ENCODE peak calls at places on chromosomes 11 and 22, in ten cellular contexts. One of them, this sample, is unnamed.

GRCh38 chr11:86245369-86246292 is 1.1 kb downstream of the EED start:
- DNase-seq in neuronal stem cell: peak; percentile 17
- DNase-seq in KG1: peak; percentile 75
- DNase-seq in PC-3: no peak
- DNase-seq in T-cell: no peak
- DNase-seq in WTC11: no peak
- DNase-seq in activated T-helper 1 cell treated with Interleukin-2 at 50 U/mL for 16 hours: no peak
- DNase-seq in stimulated activated CD8-positive, alpha-beta memory T cell treated with anti-CD3 and anti-CD28 coated beads, Interleukin-4, amount 100 ng/mL, for 1 hour: no peak
- DNase-seq in adipocyte: peak; percentile 60
- DNase-seq in HuH-7: peak; percentile 14
- DNase-seq in this sample: no peak

GRCh38 chr11:117851091-117851490 is 25.4 kb downstream of the FXYD6 start:
- DNase-seq in neuronal stem cell: no peak
- DNase-seq in KG1: no peak
- DNase-seq in PC-3: no peak
- DNase-seq in T-cell: no peak
- DNase-seq in WTC11: no peak
- DNase-seq in activated T-helper 1 cell treated with Interleukin-2 at 50 U/mL for 16 hours: no peak
- DNase-seq in stimulated activated CD8-positive, alpha-beta memory T cell treated with anti-CD3 and anti-CD28 coated beads, Interleukin-4, amount 100 ng/mL, for 1 hour: no peak
- DNase-seq in adipocyte: no peak
- DNase-seq in HuH-7: no peak
- DNase-seq in this sample: no peak

GRCh38 chr11:66157182-66157864 is 87.3 kb downstream of the PACS1 start:
- DNase-seq in neuronal stem cell: no peak
- DNase-seq in KG1: no peak
- DNase-seq in PC-3: peak; percentile 59
- DNase-seq in T-cell: no peak
- DNase-seq in WTC11: no peak
- DNase-seq in activated T-helper 1 cell treated with Interleukin-2 at 50 U/mL for 16 hours: no peak
- DNase-seq in stimulated activated CD8-positive, alpha-beta memory T cell treated with anti-CD3 and anti-CD28 coated beads, Interleukin-4, amount 100 ng/mL, for 1 hour: no peak
- DNase-seq in adipocyte: peak; percentile 17
- DNase-seq in HuH-7: no peak
- DNase-seq in this sample: no peak

GRCh38 chr11:88206746-88207145 is 31.5 kb upstream of the RAB38 start:
- DNase-seq in neuronal stem cell: no peak
- DNase-seq in KG1: no peak
- DNase-seq in PC-3: peak; percentile 25
- DNase-seq in T-cell: no peak
- DNase-seq in WTC11: no peak
- DNase-seq in activated T-helper 1 cell treated with Interleukin-2 at 50 U/mL for 16 hours: no peak
- DNase-seq in stimulated activated CD8-positive, alpha-beta memory T cell treated with anti-CD3 and anti-CD28 coated beads, Interleukin-4, amount 100 ng/mL, for 1 hour: no peak
- DNase-seq in adipocyte: peak; percentile 3
- DNase-seq in HuH-7: no peak
- DNase-seq in this sample: no peak

GRCh38 chr22:43750751-43751150 is 61.4 kb downstream of the EFCAB6 start:
- DNase-seq in neuronal stem cell: no peak
- DNase-seq in KG1: no peak
- DNase-seq in PC-3: peak; percentile 3
- DNase-seq in T-cell: no peak
- DNase-seq in WTC11: no peak
- DNase-seq in activated T-helper 1 cell treated with Interleukin-2 at 50 U/mL for 16 hours: no peak
- DNase-seq in stimulated activated CD8-positive, alpha-beta memory T cell treated with anti-CD3 and anti-CD28 coated beads, Interleukin-4, amount 100 ng/mL, for 1 hour: no peak
- DNase-seq in adipocyte: peak; percentile 20
- DNase-seq in HuH-7: no peak
- DNase-seq in this sample: no peak

GRCh38 chr11:122721201-122721963 is 65.9 kb downstream of the UBASH3B start:
- DNase-seq in neuronal stem cell: no peak
- DNase-seq in KG1: no peak
- DNase-seq in PC-3: no peak
- DNase-seq in T-cell: no peak
- DNase-seq in WTC11: no peak
- DNase-seq in activated T-helper 1 cell treated with Interleukin-2 at 50 U/mL for 16 hours: no peak
- DNase-seq in stimulated activated CD8-positive, alpha-beta memory T cell treated with anti-CD3 and anti-CD28 coated beads, Interleukin-4, amount 100 ng/mL, for 1 hour: no peak
- DNase-seq in adipocyte: peak; percentile 54
- DNase-seq in HuH-7: no peak
- DNase-seq in this sample: no peak

GRCh38 chr22:38413085-38414008 is 41.7 kb downstream of the KCNJ4 start:
- DNase-seq in neuronal stem cell: no peak
- DNase-seq in KG1: no peak
- DNase-seq in PC-3: no peak
- DNase-seq in T-cell: no peak
- DNase-seq in WTC11: peak; percentile 11
- DNase-seq in activated T-helper 1 cell treated with Interleukin-2 at 50 U/mL for 16 hours: no peak
- DNase-seq in stimulated activated CD8-positive, alpha-beta memory T cell treated with anti-CD3 and anti-CD28 coated beads, Interleukin-4, amount 100 ng/mL, for 1 hour: no peak
- DNase-seq in adipocyte: no peak
- DNase-seq in HuH-7: no peak
- DNase-seq in this sample: peak; percentile 63

GRCh38 chr11:76251576-76251975 is 45.3 kb upstream of the WNT11 start:
- DNase-seq in neuronal stem cell: no peak
- DNase-seq in KG1: no peak
- DNase-seq in PC-3: no peak
- DNase-seq in T-cell: no peak
- DNase-seq in WTC11: no peak
- DNase-seq in activated T-helper 1 cell treated with Interleukin-2 at 50 U/mL for 16 hours: no peak
- DNase-seq in stimulated activated CD8-positive, alpha-beta memory T cell treated with anti-CD3 and anti-CD28 coated beads, Interleukin-4, amount 100 ng/mL, for 1 hour: no peak
- DNase-seq in adipocyte: peak; percentile 47
- DNase-seq in HuH-7: no peak
- DNase-seq in this sample: no peak

GRCh38 chr11:110908401-110909106 is 196.3 kb upstream of the ARHGAP20 start:
- DNase-seq in neuronal stem cell: no peak
- DNase-seq in KG1: no peak
- DNase-seq in PC-3: peak; percentile 60
- DNase-seq in T-cell: no peak
- DNase-seq in WTC11: no peak
- DNase-seq in activated T-helper 1 cell treated with Interleukin-2 at 50 U/mL for 16 hours: no peak
- DNase-seq in stimulated activated CD8-positive, alpha-beta memory T cell treated with anti-CD3 and anti-CD28 coated beads, Interleukin-4, amount 100 ng/mL, for 1 hour: no peak
- DNase-seq in adipocyte: peak; percentile 75
- DNase-seq in HuH-7: no peak
- DNase-seq in this sample: peak; percentile 21

GRCh38 chr22:17930455-17931313 is 93.7 kb downstream of the MICAL3 start:
- DNase-seq in neuronal stem cell: no peak
- DNase-seq in KG1: no peak
- DNase-seq in PC-3: no peak
- DNase-seq in T-cell: no peak
- DNase-seq in WTC11: no peak
- DNase-seq in activated T-helper 1 cell treated with Interleukin-2 at 50 U/mL for 16 hours: no peak
- DNase-seq in stimulated activated CD8-positive, alpha-beta memory T cell treated with anti-CD3 and anti-CD28 coated beads, Interleukin-4, amount 100 ng/mL, for 1 hour: no peak
- DNase-seq in adipocyte: no peak
- DNase-seq in HuH-7: no peak
- DNase-seq in this sample: no peak

GRCh38 chr11:113305440-113306336 is 8.7 kb upstream of the TTC12 start:
- DNase-seq in neuronal stem cell: peak; percentile 49
- DNase-seq in KG1: peak; percentile 54
- DNase-seq in PC-3: peak; percentile 90
- DNase-seq in T-cell: peak; percentile 50
- DNase-seq in WTC11: peak; percentile 83
- DNase-seq in activated T-helper 1 cell treated with Interleukin-2 at 50 U/mL for 16 hours: peak; percentile 52
- DNase-seq in stimulated activated CD8-positive, alpha-beta memory T cell treated with anti-CD3 and anti-CD28 coated beads, Interleukin-4, amount 100 ng/mL, for 1 hour: peak; percentile 30
- DNase-seq in adipocyte: peak; percentile 86
- DNase-seq in HuH-7: peak; percentile 72
- DNase-seq in this sample: peak; percentile 72

This sample was measured in hepatic stellate cell.